ENCODE peak calls at places on chromosomes 12 and 14, in seven cellular contexts. One of them, this sample, is unnamed.

GRCh38 chr12:75986001-75986739 is 45.4 kb downstream of the PHLDA1 start:
- DNase-seq in neural progenitor cell: no peak
- DNase-seq in prostate gland: no peak
- DNase-seq in heart left ventricle: no peak
- DNase-seq in cardiac muscle cell: no peak
- DNase-seq in GM23338: no peak
- DNase-seq in right atrium auricular region: no peak
- DNase-seq in this sample: no peak

GRCh38 chr14:52051861-52052260 is 17.0 kb downstream of the NID2 start:
- DNase-seq in neural progenitor cell: no peak
- DNase-seq in prostate gland: no peak
- DNase-seq in heart left ventricle: no peak
- DNase-seq in cardiac muscle cell: peak; percentile 50
- DNase-seq in GM23338: no peak
- DNase-seq in right atrium auricular region: no peak
- DNase-seq in this sample: no peak

GRCh38 chr14:32073537-32074189 is 3.4 kb upstream of the ARHGAP5 start:
- DNase-seq in neural progenitor cell: peak; percentile 74
- DNase-seq in prostate gland: peak; percentile 78
- DNase-seq in heart left ventricle: peak; percentile 46
- DNase-seq in cardiac muscle cell: peak; percentile 89
- DNase-seq in GM23338: peak; percentile 88
- DNase-seq in right atrium auricular region: no peak
- DNase-seq in this sample: peak; percentile 10

GRCh38 chr14:38138581-38139138 is 69.0 kb upstream of the SSTR1 start:
- DNase-seq in neural progenitor cell: no peak
- DNase-seq in prostate gland: no peak
- DNase-seq in heart left ventricle: no peak
- DNase-seq in cardiac muscle cell: no peak
- DNase-seq in GM23338: no peak
- DNase-seq in right atrium auricular region: no peak
- DNase-seq in this sample: no peak

GRCh38 chr14:91138511-91139359 is 24.9 kb downstream of the DGLUCY start:
- DNase-seq in neural progenitor cell: peak; percentile 31
- DNase-seq in prostate gland: no peak
- DNase-seq in heart left ventricle: no peak
- DNase-seq in cardiac muscle cell: peak; percentile 30
- DNase-seq in GM23338: peak; percentile 80
- DNase-seq in right atrium auricular region: no peak
- DNase-seq in this sample: peak; percentile 41

GRCh38 chr12:108691995-108692808 is 39.1 kb downstream of the CORO1C start:
- DNase-seq in neural progenitor cell: peak; percentile 26
- DNase-seq in prostate gland: peak; percentile 62
- DNase-seq in heart left ventricle: no peak
- DNase-seq in cardiac muscle cell: no peak
- DNase-seq in GM23338: no peak
- DNase-seq in right atrium auricular region: no peak
- DNase-seq in this sample: no peak

GRCh38 chr14:70827366-70828151 is 18.2 kb upstream of the MAP3K9 start:
- DNase-seq in neural progenitor cell: no peak
- DNase-seq in prostate gland: no peak
- DNase-seq in heart left ventricle: no peak
- DNase-seq in cardiac muscle cell: no peak
- DNase-seq in GM23338: no peak
- DNase-seq in right atrium auricular region: no peak
- DNase-seq in this sample: no peak

GRCh38 chr12:83865431-83865830 is 1047.2 kb downstream of the SLC6A15 start:
- DNase-seq in neural progenitor cell: no peak
- DNase-seq in prostate gland: no peak
- DNase-seq in heart left ventricle: no peak
- DNase-seq in cardiac muscle cell: no peak
- DNase-seq in GM23338: no peak
- DNase-seq in right atrium auricular region: no peak
- DNase-seq in this sample: no peak

GRCh38 chr12:5043589-5044419 is at the start of gene KCNA5:
- DNase-seq in neural progenitor cell: peak; percentile 79
- DNase-seq in prostate gland: no peak
- DNase-seq in heart left ventricle: peak; percentile 42
- DNase-seq in cardiac muscle cell: peak; percentile 3
- DNase-seq in GM23338: peak; percentile 74
- DNase-seq in right atrium auricular region: no peak
- DNase-seq in this sample: no peak

GRCh38 chr14:63045234-63045611 is at the start of gene KCNH5:
- DNase-seq in neural progenitor cell: peak; percentile 96
- DNase-seq in prostate gland: peak; percentile 13
- DNase-seq in heart left ventricle: peak; percentile 10
- DNase-seq in cardiac muscle cell: peak; percentile 43
- DNase-seq in GM23338: peak; percentile 83
- DNase-seq in right atrium auricular region: no peak
- DNase-seq in this sample: no peak

GRCh38 chr14:91953170-91953985 is 5.9 kb upstream of the FBLN5 start:
- DNase-seq in neural progenitor cell: no peak
- DNase-seq in prostate gland: no peak
- DNase-seq in heart left ventricle: no peak
- DNase-seq in cardiac muscle cell: no peak
- DNase-seq in GM23338: no peak
- DNase-seq in right atrium auricular region: no peak
- DNase-seq in this sample: no peak

GRCh38 chr14:96663076-96663475 is 134.1 kb upstream of the VRK1 start:
- DNase-seq in neural progenitor cell: no peak
- DNase-seq in prostate gland: no peak
- DNase-seq in heart left ventricle: no peak
- DNase-seq in cardiac muscle cell: no peak
- DNase-seq in GM23338: no peak
- DNase-seq in right atrium auricular region: no peak
- DNase-seq in this sample: no peak

GRCh38 chr14:94179244-94179643 is 5.1 kb downstream of the PPP4R4 start:
- DNase-seq in neural progenitor cell: no peak
- DNase-seq in prostate gland: no peak
- DNase-seq in heart left ventricle: no peak
- DNase-seq in cardiac muscle cell: no peak
- DNase-seq in GM23338: no peak
- DNase-seq in right atrium auricular region: no peak
- DNase-seq in this sample: no peak

GRCh38 chr14:92951912-92952471 is 29.0 kb downstream of the CHGA start:
- DNase-seq in neural progenitor cell: peak; percentile 80
- DNase-seq in prostate gland: peak; percentile 74
- DNase-seq in heart left ventricle: peak; percentile 77
- DNase-seq in cardiac muscle cell: peak; percentile 76
- DNase-seq in GM23338: peak; percentile 82
- DNase-seq in right atrium auricular region: peak; percentile 82
- DNase-seq in this sample: peak; percentile 82

GRCh38 chr12:68240975-68241374 is 12.4 kb downstream of the IL22 start:
- DNase-seq in neural progenitor cell: no peak
- DNase-seq in prostate gland: no peak
- DNase-seq in heart left ventricle: peak; percentile 16
- DNase-seq in cardiac muscle cell: peak; percentile 39
- DNase-seq in GM23338: no peak
- DNase-seq in right atrium auricular region: no peak
- DNase-seq in this sample: peak; percentile 37

GRCh38 chr14:74620497-74620921 is 8.5 kb upstream of the LTBP2 start:
- DNase-seq in neural progenitor cell: no peak
- DNase-seq in prostate gland: no peak
- DNase-seq in heart left ventricle: no peak
- DNase-seq in cardiac muscle cell: peak; percentile 79
- DNase-seq in GM23338: no peak
- DNase-seq in right atrium auricular region: no peak
- DNase-seq in this sample: peak; percentile 52

GRCh38 chr12:52946334-52946733 is 2.6 kb upstream of the KRT18 start:
- DNase-seq in neural progenitor cell: no peak
- DNase-seq in prostate gland: no peak
- DNase-seq in heart left ventricle: no peak
- DNase-seq in cardiac muscle cell: no peak
- DNase-seq in GM23338: no peak
- DNase-seq in right atrium auricular region: no peak
- DNase-seq in this sample: no peak

GRCh38 chr12:52946797-52947547 is 1.9 kb upstream of the KRT18 start:
- DNase-seq in neural progenitor cell: no peak
- DNase-seq in prostate gland: no peak
- DNase-seq in heart left ventricle: no peak
- DNase-seq in cardiac muscle cell: no peak
- DNase-seq in GM23338: no peak
- DNase-seq in right atrium auricular region: no peak
- DNase-seq in this sample: no peak

GRCh38 chr12:52949413-52950331 is 754 bp downstream of the KRT18 start:
- DNase-seq in neural progenitor cell: peak; percentile 46
- DNase-seq in prostate gland: peak; percentile 91
- DNase-seq in heart left ventricle: no peak
- DNase-seq in cardiac muscle cell: peak; percentile 94
- DNase-seq in GM23338: peak; percentile 85
- DNase-seq in right atrium auricular region: no peak
- DNase-seq in this sample: no peak

GRCh38 chr12:52945389-52946232 is 3.3 kb upstream of the KRT18 start:
- DNase-seq in neural progenitor cell: peak; percentile 56
- DNase-seq in prostate gland: no peak
- DNase-seq in heart left ventricle: no peak
- DNase-seq in cardiac muscle cell: peak; percentile 85
- DNase-seq in GM23338: peak; percentile 90
- DNase-seq in right atrium auricular region: no peak
- DNase-seq in this sample: no peak

DNA sequence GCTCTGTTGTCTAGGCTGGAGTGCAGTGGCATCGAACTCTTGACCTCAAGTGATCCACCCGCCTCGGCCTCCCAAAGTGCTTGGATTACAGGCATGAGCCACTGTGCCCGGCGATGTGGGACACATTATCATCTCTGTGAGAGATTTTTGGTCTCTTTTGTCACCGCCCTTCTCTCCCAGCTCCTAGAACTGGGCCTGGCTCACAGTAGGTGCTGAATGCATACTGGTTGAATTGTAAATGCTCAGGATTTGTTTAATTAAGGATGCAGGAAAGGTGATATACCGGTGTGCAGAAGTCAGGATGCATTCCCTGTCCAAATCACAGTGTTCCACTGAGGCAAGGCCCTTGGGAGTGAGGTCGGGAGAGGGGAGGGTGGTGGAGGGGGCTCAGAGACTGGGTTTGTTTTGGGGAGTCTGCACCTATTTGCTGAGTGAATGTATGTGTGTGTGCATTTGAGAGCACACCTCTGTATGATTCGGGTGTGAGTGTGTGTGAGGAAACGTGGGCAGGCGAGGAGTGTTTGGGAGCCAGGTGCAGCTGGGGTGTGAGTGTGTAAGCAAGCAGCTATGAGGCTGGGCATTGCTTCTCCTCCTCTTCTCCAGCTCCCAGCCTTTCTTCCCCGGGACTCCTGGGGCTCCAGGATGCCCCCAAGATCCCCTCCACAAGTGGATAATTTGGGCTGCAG is 1.0 kb upstream of the KRT18 start:
- DNase-seq in neural progenitor cell: no peak
- DNase-seq in prostate gland: no peak
- DNase-seq in heart left ventricle: no peak
- DNase-seq in cardiac muscle cell: no peak
- DNase-seq in GM23338: peak; percentile 56
- DNase-seq in right atrium auricular region: no peak
- DNase-seq in this sample: no peak
- H3K4me1 ChIP-seq in neural progenitor cell: peaks cover 46% of the 10 kb centered on the region
- H3K4me1 ChIP-seq in prostate gland: peaks cover 3% of the 10 kb centered on the region
- H3K4me1 ChIP-seq in heart left ventricle: no peaks in the 10 kb centered on the region
- H3K4me1 ChIP-seq in cardiac muscle cell: peaks cover 48% of the 10 kb centered on the region
- H3K4me1 ChIP-seq in GM23338: peaks cover 48% of the 10 kb centered on the region
- H3K4me1 ChIP-seq in right atrium auricular region: peaks cover 38% of the 10 kb centered on the region
- H3K4me1 ChIP-seq in this sample: peaks cover 13% of the 10 kb centered on the region

DNA sequence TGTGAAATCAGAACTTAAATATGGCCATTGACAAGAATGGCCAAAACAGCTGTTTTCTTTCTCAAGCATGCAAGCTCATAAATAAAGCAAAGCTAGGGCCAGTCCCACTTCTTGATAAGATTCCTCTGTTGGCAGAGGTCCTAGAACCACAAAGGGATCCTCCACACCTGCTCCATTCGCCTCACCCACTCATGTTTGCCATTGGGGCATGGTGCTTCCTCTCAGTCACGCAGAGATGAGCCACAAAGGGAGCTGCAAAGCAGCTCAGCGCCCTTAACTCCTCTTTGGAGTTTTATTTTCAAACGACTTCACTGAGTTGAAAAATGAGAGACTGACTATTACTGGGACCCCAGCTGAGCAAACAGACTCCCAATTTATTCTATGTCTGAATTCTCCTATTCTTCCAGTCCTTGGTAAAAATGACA is 16.6 kb downstream of the MANSC1 start:
- DNase-seq in neural progenitor cell: no peak
- DNase-seq in prostate gland: no peak
- DNase-seq in heart left ventricle: no peak
- DNase-seq in cardiac muscle cell: peak; percentile 75
- DNase-seq in GM23338: no peak
- DNase-seq in right atrium auricular region: no peak
- DNase-seq in this sample: no peak
- H3K27ac ChIP-seq in neural progenitor cell: no peak overlapping the region
- H3K27ac ChIP-seq in prostate gland: peak overlapping the region; percentile 32
- H3K27ac ChIP-seq in heart left ventricle: peak overlapping the region; percentile 37
- H3K27ac ChIP-seq in cardiac muscle cell: no peak overlapping the region
- H3K27ac ChIP-seq in GM23338: no peak overlapping the region
- H3K27ac ChIP-seq in right atrium auricular region: no peak overlapping the region
- H3K27ac ChIP-seq in this sample: no peak overlapping the region

DNA sequence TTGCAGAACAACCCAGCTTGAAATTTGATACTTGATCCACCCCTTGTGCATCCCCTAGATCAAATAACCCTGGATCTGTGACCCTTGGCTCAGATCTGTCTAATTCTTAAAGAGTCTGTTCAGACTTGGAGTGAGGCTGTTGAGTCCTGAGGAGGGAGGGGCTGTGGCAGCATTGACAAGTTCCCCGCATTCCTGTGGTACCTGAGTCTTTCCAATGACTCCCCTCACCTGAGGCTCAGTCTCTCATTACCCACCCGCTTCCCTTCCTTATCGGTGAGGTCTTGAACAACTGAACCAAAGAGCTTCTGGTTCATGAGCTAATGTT is 16.1 kb upstream of the HDAC7 start:
- DNase-seq in neural progenitor cell: peak; percentile 25
- DNase-seq in prostate gland: no peak
- DNase-seq in heart left ventricle: no peak
- DNase-seq in cardiac muscle cell: no peak
- DNase-seq in GM23338: peak; percentile 43
- DNase-seq in right atrium auricular region: no peak
- DNase-seq in this sample: no peak
- H3K4me3 ChIP-seq in neural progenitor cell: no peak overlapping the region
- H3K4me3 ChIP-seq in prostate gland: no peak overlapping the region
- H3K4me3 ChIP-seq in heart left ventricle: no peak overlapping the region
- H3K4me3 ChIP-seq in cardiac muscle cell: no peak overlapping the region
- H3K4me3 ChIP-seq in GM23338: no peak overlapping the region
- H3K4me3 ChIP-seq in right atrium auricular region: no peak overlapping the region
- H3K4me3 ChIP-seq in this sample: no peak overlapping the region

GRCh38 chr14:23573384-23573783 is 5.2 kb downstream of the JPH4 start:
- DNase-seq in neural progenitor cell: no peak
- DNase-seq in prostate gland: no peak
- DNase-seq in heart left ventricle: no peak
- DNase-seq in cardiac muscle cell: no peak
- DNase-seq in GM23338: no peak
- DNase-seq in right atrium auricular region: no peak
- DNase-seq in this sample: no peak

GRCh38 chr14:23571701-23572523 is 4.3 kb upstream of the AP1G2 start:
- DNase-seq in neural progenitor cell: no peak
- DNase-seq in prostate gland: no peak
- DNase-seq in heart left ventricle: no peak
- DNase-seq in cardiac muscle cell: no peak
- DNase-seq in GM23338: no peak
- DNase-seq in right atrium auricular region: no peak
- DNase-seq in this sample: no peak

GRCh38 chr14:23570806-23571483 is 3.4 kb upstream of the AP1G2 start:
- DNase-seq in neural progenitor cell: no peak
- DNase-seq in prostate gland: no peak
- DNase-seq in heart left ventricle: no peak
- DNase-seq in cardiac muscle cell: no peak
- DNase-seq in GM23338: no peak
- DNase-seq in right atrium auricular region: no peak
- DNase-seq in this sample: no peak

GRCh38 chr14:23572841-23573240 is 5.2 kb upstream of the AP1G2 start:
- DNase-seq in neural progenitor cell: no peak
- DNase-seq in prostate gland: no peak
- DNase-seq in heart left ventricle: no peak
- DNase-seq in cardiac muscle cell: no peak
- DNase-seq in GM23338: no peak
- DNase-seq in right atrium auricular region: no peak
- DNase-seq in this sample: no peak

GRCh38 chr14:23572524-23572828 is 4.9 kb upstream of the AP1G2 start:
- DNase-seq in neural progenitor cell: no peak
- DNase-seq in prostate gland: no peak
- DNase-seq in heart left ventricle: no peak
- DNase-seq in cardiac muscle cell: no peak
- DNase-seq in GM23338: no peak
- DNase-seq in right atrium auricular region: no peak
- DNase-seq in this sample: peak; percentile 21
- H3K4me1 ChIP-seq in neural progenitor cell: peaks cover 30% of the 10 kb centered on the region
- H3K4me1 ChIP-seq in prostate gland: no peaks in the 10 kb centered on the region
- H3K4me1 ChIP-seq in heart left ventricle: peaks cover 4% of the 10 kb centered on the region
- H3K4me1 ChIP-seq in cardiac muscle cell: peaks cover 13% of the 10 kb centered on the region
- H3K4me1 ChIP-seq in GM23338: peaks cover 21% of the 10 kb centered on the region
- H3K4me1 ChIP-seq in right atrium auricular region: peaks cover 22% of the 10 kb centered on the region
- H3K4me1 ChIP-seq in this sample: peaks cover 25% of the 10 kb centered on the region